ENCODE peak calls at places on chromosomes 11 and 22, in ten cellular contexts. One of them, this sample, is unnamed.

GRCh38 chr11:73983764-73984543 is 1.3 kb upstream of the UCP2 start:
- DNase-seq in cardiac muscle cell: no peak
- DNase-seq in neuronal stem cell: no peak
- DNase-seq in kidney: peak; percentile 25
- DNase-seq in WERI-Rb-1: no peak
- DNase-seq in pancreas: no peak
- DNase-seq in CD4-positive, CD25-positive, alpha-beta regulatory T cell: no peak
- DNase-seq in lung: no peak
- DNase-seq in lower lobe of right lung: no peak
- DNase-seq in fibroblast of lung: no peak
- DNase-seq in this sample: no peak

GRCh38 chr11:125903753-125904659 is at the start of gene DDX25:
- DNase-seq in kidney: no peak
- DNase-seq in CD4-positive, CD25-positive, alpha-beta regulatory T cell: peak; percentile 12
- DNase-seq in neuronal stem cell: peak; percentile 51
- DNase-seq in WERI-Rb-1: no peak
- DNase-seq in lower lobe of right lung: no peak
- DNase-seq in lung: no peak
- DNase-seq in fibroblast of lung: no peak
- DNase-seq in cardiac muscle cell: peak; percentile 69
- DNase-seq in pancreas: no peak
- DNase-seq in this sample: peak; percentile 67

GRCh38 chr11:1516273-1517067 is 29.9 kb upstream of the MOB2 start:
- DNase-seq in lower lobe of right lung: peak; percentile 30
- DNase-seq in CD4-positive, CD25-positive, alpha-beta regulatory T cell: no peak
- DNase-seq in WERI-Rb-1: no peak
- DNase-seq in pancreas: no peak
- DNase-seq in fibroblast of lung: no peak
- DNase-seq in kidney: peak; percentile 47
- DNase-seq in neuronal stem cell: no peak
- DNase-seq in lung: no peak
- DNase-seq in cardiac muscle cell: no peak
- DNase-seq in this sample: no peak

GRCh38 chr22:32991353-32992115 is 66.6 kb downstream of the SYN3 start:
- DNase-seq in CD4-positive, CD25-positive, alpha-beta regulatory T cell: no peak
- DNase-seq in lower lobe of right lung: peak; percentile 56
- DNase-seq in fibroblast of lung: peak; percentile 1
- DNase-seq in neuronal stem cell: no peak
- DNase-seq in kidney: no peak
- DNase-seq in cardiac muscle cell: no peak
- DNase-seq in WERI-Rb-1: peak; percentile 46
- DNase-seq in pancreas: no peak
- DNase-seq in lung: no peak
- DNase-seq in this sample: peak; percentile 7

GRCh38 chr11:69707156-69707555 is 3.3 kb upstream of the FGF19 start:
- DNase-seq in neuronal stem cell: no peak
- DNase-seq in lower lobe of right lung: no peak
- DNase-seq in WERI-Rb-1: no peak
- DNase-seq in lung: no peak
- DNase-seq in CD4-positive, CD25-positive, alpha-beta regulatory T cell: no peak
- DNase-seq in cardiac muscle cell: no peak
- DNase-seq in pancreas: no peak
- DNase-seq in kidney: no peak
- DNase-seq in fibroblast of lung: no peak
- DNase-seq in this sample: peak; percentile 60

GRCh38 chr11:72439455-72439854 is 5.1 kb upstream of the CLPB start:
- DNase-seq in neuronal stem cell: no peak
- DNase-seq in CD4-positive, CD25-positive, alpha-beta regulatory T cell: no peak
- DNase-seq in lower lobe of right lung: no peak
- DNase-seq in kidney: no peak
- DNase-seq in cardiac muscle cell: no peak
- DNase-seq in fibroblast of lung: peak; percentile 55
- DNase-seq in WERI-Rb-1: no peak
- DNase-seq in pancreas: no peak
- DNase-seq in lung: no peak
- DNase-seq in this sample: no peak

GRCh38 chr22:37202706-37203105 is 9.6 kb downstream of the SSTR3 start:
- DNase-seq in CD4-positive, CD25-positive, alpha-beta regulatory T cell: no peak
- DNase-seq in lung: no peak
- DNase-seq in neuronal stem cell: no peak
- DNase-seq in pancreas: no peak
- DNase-seq in lower lobe of right lung: peak; percentile 17
- DNase-seq in kidney: peak; percentile 53
- DNase-seq in WERI-Rb-1: no peak
- DNase-seq in fibroblast of lung: no peak
- DNase-seq in cardiac muscle cell: no peak
- DNase-seq in this sample: no peak

GRCh38 chr22:38802671-38803121 is 8.8 kb upstream of the DNAL4 start:
- DNase-seq in cardiac muscle cell: no peak
- DNase-seq in fibroblast of lung: peak; percentile 96
- DNase-seq in neuronal stem cell: no peak
- DNase-seq in lower lobe of right lung: no peak
- DNase-seq in WERI-Rb-1: no peak
- DNase-seq in lung: peak; percentile 41
- DNase-seq in kidney: peak; percentile 86
- DNase-seq in CD4-positive, CD25-positive, alpha-beta regulatory T cell: no peak
- DNase-seq in pancreas: peak; percentile 60
- DNase-seq in this sample: peak; percentile 99

GRCh38 chr11:79182794-79183193 is 258.0 kb downstream of the TENM4 start:
- DNase-seq in CD4-positive, CD25-positive, alpha-beta regulatory T cell: no peak
- DNase-seq in lung: no peak
- DNase-seq in fibroblast of lung: peak; percentile 87
- DNase-seq in pancreas: no peak
- DNase-seq in kidney: no peak
- DNase-seq in WERI-Rb-1: no peak
- DNase-seq in lower lobe of right lung: no peak
- DNase-seq in neuronal stem cell: no peak
- DNase-seq in cardiac muscle cell: no peak
- DNase-seq in this sample: no peak

GRCh38 chr22:46756097-46756496 is 6.4 kb upstream of the TBC1D22A start:
- DNase-seq in pancreas: no peak
- DNase-seq in fibroblast of lung: no peak
- DNase-seq in neuronal stem cell: no peak
- DNase-seq in WERI-Rb-1: no peak
- DNase-seq in lower lobe of right lung: no peak
- DNase-seq in lung: no peak
- DNase-seq in CD4-positive, CD25-positive, alpha-beta regulatory T cell: no peak
- DNase-seq in kidney: peak; percentile 18
- DNase-seq in cardiac muscle cell: no peak
- DNase-seq in this sample: no peak

GRCh38 chr11:110374921-110375320 is 54.8 kb upstream of the FDX1 start:
- DNase-seq in WERI-Rb-1: peak; percentile 18
- DNase-seq in lower lobe of right lung: no peak
- DNase-seq in neuronal stem cell: no peak
- DNase-seq in pancreas: no peak
- DNase-seq in lung: no peak
- DNase-seq in CD4-positive, CD25-positive, alpha-beta regulatory T cell: no peak
- DNase-seq in kidney: no peak
- DNase-seq in cardiac muscle cell: no peak
- DNase-seq in fibroblast of lung: no peak
- DNase-seq in this sample: peak; percentile 61

GRCh38 chr22:41263704-41264103 is 22.3 kb downstream of the RANGAP1 start:
- DNase-seq in WERI-Rb-1: no peak
- DNase-seq in kidney: no peak
- DNase-seq in fibroblast of lung: no peak
- DNase-seq in lung: no peak
- DNase-seq in pancreas: no peak
- DNase-seq in CD4-positive, CD25-positive, alpha-beta regulatory T cell: no peak
- DNase-seq in neuronal stem cell: no peak
- DNase-seq in cardiac muscle cell: no peak
- DNase-seq in lower lobe of right lung: no peak
- DNase-seq in this sample: no peak

GRCh38 chr11:2186669-2187266 is 15.2 kb upstream of the TH start:
- DNase-seq in cardiac muscle cell: peak; percentile 79
- DNase-seq in kidney: no peak
- DNase-seq in lower lobe of right lung: no peak
- DNase-seq in CD4-positive, CD25-positive, alpha-beta regulatory T cell: peak; percentile 58
- DNase-seq in lung: no peak
- DNase-seq in fibroblast of lung: no peak
- DNase-seq in neuronal stem cell: peak; percentile 54
- DNase-seq in pancreas: no peak
- DNase-seq in WERI-Rb-1: peak; percentile 60
- DNase-seq in this sample: peak; percentile 38

GRCh38 chr22:37559521-37559900 is 769 bp upstream of the CDC42EP1 start:
- DNase-seq in fibroblast of lung: no peak
- DNase-seq in neuronal stem cell: no peak
- DNase-seq in WERI-Rb-1: no peak
- DNase-seq in pancreas: no peak
- DNase-seq in lower lobe of right lung: no peak
- DNase-seq in cardiac muscle cell: no peak
- DNase-seq in kidney: no peak
- DNase-seq in lung: no peak
- DNase-seq in CD4-positive, CD25-positive, alpha-beta regulatory T cell: no peak
- DNase-seq in this sample: no peak

DNA sequence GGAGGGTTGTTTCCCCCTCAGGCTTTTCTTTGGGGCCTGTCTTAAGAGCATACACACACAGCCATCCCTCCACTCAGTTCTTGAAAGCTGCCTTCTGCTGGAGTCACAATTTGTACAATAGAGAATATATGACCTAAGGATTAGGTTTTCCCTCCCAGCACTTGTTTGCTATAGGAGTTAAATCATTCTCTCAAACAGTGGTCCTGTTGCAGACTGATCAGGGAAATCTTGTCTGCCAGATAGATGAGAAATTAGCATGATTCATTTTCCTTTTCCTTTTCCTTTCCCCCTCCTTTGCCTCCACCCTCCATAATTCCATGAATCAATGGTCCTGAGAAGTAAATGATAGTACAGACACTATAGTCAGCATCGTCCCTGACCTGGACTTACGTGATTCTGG is 3.3 kb downstream of the PRSS23 start:
- DNase-seq in cardiac muscle cell: no peak
- DNase-seq in lung: no peak
- DNase-seq in CD4-positive, CD25-positive, alpha-beta regulatory T cell: no peak
- DNase-seq in fibroblast of lung: no peak
- DNase-seq in kidney: no peak
- DNase-seq in lower lobe of right lung: no peak
- DNase-seq in WERI-Rb-1: no peak
- DNase-seq in pancreas: no peak
- DNase-seq in neuronal stem cell: no peak
- DNase-seq in this sample: no peak
- H3K27ac ChIP-seq in cardiac muscle cell: no peak overlapping the region
- H3K27ac ChIP-seq in lung: no peak overlapping the region
- H3K27ac ChIP-seq in CD4-positive, CD25-positive, alpha-beta regulatory T cell: no peak overlapping the region
- H3K27ac ChIP-seq in fibroblast of lung: no peak overlapping the region
- H3K27ac ChIP-seq in kidney: no peak overlapping the region
- H3K27ac ChIP-seq in lower lobe of right lung: no peak overlapping the region
- H3K27ac ChIP-seq in WERI-Rb-1: no peak overlapping the region
- H3K27ac ChIP-seq in pancreas: no peak overlapping the region
- H3K27ac ChIP-seq in neuronal stem cell: no peak overlapping the region
- H3K27ac ChIP-seq in this sample: no peak overlapping the region

DNA sequence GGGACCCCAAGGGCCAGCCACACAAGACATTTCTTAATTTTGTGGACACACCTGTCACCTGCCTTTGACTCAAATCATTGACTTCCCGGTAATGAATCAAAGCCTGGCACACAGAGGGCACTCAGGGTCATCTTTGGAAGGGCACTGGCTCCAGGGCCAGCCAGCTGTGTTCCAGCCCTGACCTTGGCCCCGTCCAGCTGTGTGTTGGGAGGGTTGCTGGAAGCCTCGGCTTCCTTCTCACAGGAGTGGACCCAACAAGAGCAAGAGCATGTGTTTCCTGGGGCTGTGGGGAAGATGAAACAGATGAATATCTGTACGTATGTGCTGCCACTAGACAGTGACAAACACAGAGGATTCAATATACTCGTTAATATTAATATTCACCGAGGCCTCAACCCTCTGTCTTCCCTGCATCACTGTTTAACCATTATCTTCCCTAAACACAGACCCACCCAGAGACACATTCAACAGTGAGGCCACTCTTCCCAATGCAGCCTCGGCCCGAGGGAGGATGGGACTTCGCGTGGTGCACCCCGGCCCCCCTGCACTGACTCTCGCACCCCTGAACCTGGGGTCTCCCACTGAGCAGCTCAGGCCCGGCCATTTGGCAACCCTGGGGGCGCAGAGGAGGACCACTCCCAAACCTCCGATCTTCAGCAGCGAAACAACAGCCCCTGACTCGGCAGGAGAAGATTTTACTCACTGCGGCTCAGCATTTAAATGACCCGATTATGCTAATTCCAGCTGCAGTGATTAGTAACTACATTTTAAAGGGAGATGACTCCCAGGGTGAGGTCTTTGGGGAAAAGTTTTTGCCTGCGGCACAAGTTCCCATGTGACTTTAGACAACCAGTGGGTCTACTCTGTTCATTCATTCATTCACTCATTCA is 45.7 kb downstream of the PHF21B start:
- DNase-seq in pancreas: no peak
- DNase-seq in WERI-Rb-1: no peak
- DNase-seq in CD4-positive, CD25-positive, alpha-beta regulatory T cell: no peak
- DNase-seq in kidney: no peak
- DNase-seq in fibroblast of lung: no peak
- DNase-seq in neuronal stem cell: no peak
- DNase-seq in lower lobe of right lung: no peak
- DNase-seq in cardiac muscle cell: no peak
- DNase-seq in lung: no peak
- DNase-seq in this sample: peak; percentile 52
- H3K27ac ChIP-seq in pancreas: no peak overlapping the region
- H3K27ac ChIP-seq in WERI-Rb-1: peak overlapping the region; percentile 44
- H3K27ac ChIP-seq in CD4-positive, CD25-positive, alpha-beta regulatory T cell: no peak overlapping the region
- H3K27ac ChIP-seq in kidney: no peak overlapping the region
- H3K27ac ChIP-seq in fibroblast of lung: no peak overlapping the region
- H3K27ac ChIP-seq in neuronal stem cell: no peak overlapping the region
- H3K27ac ChIP-seq in lower lobe of right lung: no peak overlapping the region
- H3K27ac ChIP-seq in cardiac muscle cell: no peak overlapping the region
- H3K27ac ChIP-seq in lung: no peak overlapping the region
- H3K27ac ChIP-seq in this sample: no peak overlapping the region

DNA sequence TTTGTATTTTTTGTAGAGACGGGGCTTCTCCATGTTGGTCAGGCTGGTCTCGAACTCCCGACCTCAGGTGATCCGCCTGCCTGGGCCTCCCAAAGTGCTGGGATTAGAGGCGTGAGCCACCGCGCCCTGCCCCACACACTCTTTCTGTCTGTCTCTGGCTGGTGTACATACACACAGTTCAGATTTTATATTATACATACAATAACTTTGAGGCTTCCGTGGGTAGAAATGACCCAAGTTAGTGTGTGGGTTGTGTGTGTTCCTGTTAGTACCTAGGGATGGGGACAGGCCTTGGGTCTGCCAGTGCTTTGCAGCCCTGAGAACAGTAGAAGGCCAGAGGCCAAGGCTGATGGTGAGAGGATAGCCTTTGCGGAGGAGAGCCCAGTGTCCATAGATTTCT is 2.8 kb downstream of the ZBTB16 start:
- DNase-seq in CD4-positive, CD25-positive, alpha-beta regulatory T cell: no peak
- DNase-seq in cardiac muscle cell: no peak
- DNase-seq in WERI-Rb-1: no peak
- DNase-seq in kidney: no peak
- DNase-seq in lower lobe of right lung: no peak
- DNase-seq in pancreas: no peak
- DNase-seq in lung: no peak
- DNase-seq in neuronal stem cell: no peak
- DNase-seq in fibroblast of lung: no peak
- DNase-seq in this sample: no peak
- H3K27ac ChIP-seq in CD4-positive, CD25-positive, alpha-beta regulatory T cell: no peak overlapping the region
- H3K27ac ChIP-seq in cardiac muscle cell: no peak overlapping the region
- H3K27ac ChIP-seq in WERI-Rb-1: no peak overlapping the region
- H3K27ac ChIP-seq in kidney: no peak overlapping the region
- H3K27ac ChIP-seq in lower lobe of right lung: peak overlapping the region; percentile 98
- H3K27ac ChIP-seq in pancreas: no peak overlapping the region
- H3K27ac ChIP-seq in lung: no peak overlapping the region
- H3K27ac ChIP-seq in neuronal stem cell: no peak overlapping the region
- H3K27ac ChIP-seq in fibroblast of lung: no peak overlapping the region
- H3K27ac ChIP-seq in this sample: no peak overlapping the region

GRCh38 chr11:94776351-94777321 is 8.5 kb downstream of the AMOTL1 start:
- DNase-seq in lower lobe of right lung: peak; percentile 45
- DNase-seq in WERI-Rb-1: no peak
- DNase-seq in neuronal stem cell: no peak
- DNase-seq in fibroblast of lung: peak; percentile 56
- DNase-seq in CD4-positive, CD25-positive, alpha-beta regulatory T cell: no peak
- DNase-seq in pancreas: no peak
- DNase-seq in cardiac muscle cell: no peak
- DNase-seq in lung: no peak
- DNase-seq in kidney: no peak
- DNase-seq in this sample: peak; percentile 77
- H3K27ac ChIP-seq in lower lobe of right lung: no peak overlapping the region
- H3K27ac ChIP-seq in WERI-Rb-1: no peak overlapping the region
- H3K27ac ChIP-seq in neuronal stem cell: no peak overlapping the region
- H3K27ac ChIP-seq in fibroblast of lung: no peak overlapping the region
- H3K27ac ChIP-seq in CD4-positive, CD25-positive, alpha-beta regulatory T cell: no peak overlapping the region
- H3K27ac ChIP-seq in pancreas: peak overlapping the region; percentile 17
- H3K27ac ChIP-seq in cardiac muscle cell: no peak overlapping the region
- H3K27ac ChIP-seq in lung: no peak overlapping the region
- H3K27ac ChIP-seq in kidney: no peak overlapping the region
- H3K27ac ChIP-seq in this sample: no peak overlapping the region

This sample was measured in A673.